ENCODE peak calls at places on chromosomes 13 and 19, in four cellular contexts. T is K562, C is GM23338, H is PC-3. V is an unnamed sample.

GRCh38 chr13:38399540-38399939 is 49.9 kb downstream of the UFM1 start:
- DNase-seq in T (no peak), C (no peak), H (no peak), V (no peak)

GRCh38 chr13:96089749-96090239 is at the start of gene HS6ST3:
- DNase-seq in T (peak), C (peak), H (peak), V (peak)

GRCh38 chr19:1430201-1430621 is 8.0 kb upstream of the RPS15 start:
- DNase-seq in T (no peak), C (no peak), H (no peak), V (no peak)

GRCh38 chr19:5801796-5802616 is 2.9 kb upstream of the NRTN start:
- DNase-seq in T (peak), C (peak), H (no peak), V (peak)

GRCh38 chr19:10291554-10292205 is 1.9 kb downstream of the ICAM5 start:
- DNase-seq in T (no peak), C (no peak), H (no peak), V (no peak)

GRCh38 chr19:1132625-1133383 is 29.0 kb downstream of the GPX4 start:
- DNase-seq in T (no peak), C (no peak), H (no peak), V (no peak)

GRCh38 chr19:3585301-3586123 is at the start of gene GIPC3:
- DNase-seq in T (peak), C (peak), H (no peak), V (no peak)

GRCh38 chr19:34365463-34366401 is 736 bp downstream of the GPI start:
- DNase-seq in T (peak), C (peak), H (peak), V (peak)

GRCh38 chr19:47539747-47540311 is 25.0 kb upstream of the NAPA start:
- DNase-seq in T (no peak), C (no peak), H (no peak), V (no peak)

GRCh38 chr19:19205416-19206410 is 2.5 kb upstream of the NR2C2AP start:
- DNase-seq in T (no peak), C (no peak), H (no peak), V (no peak)

GRCh38 chr19:48977061-48977460 is 12.0 kb downstream of the FTL start:
- DNase-seq in T (no peak), C (no peak), H (no peak), V (no peak)

GRCh38 chr13:24693862-24694471 is 13.8 kb downstream of the ATP12A start:
- DNase-seq in T (peak), C (peak), H (peak), V (peak)

GRCh38 chr13:35720690-35721554 is 244.4 kb upstream of the MAB21L1 start:
- DNase-seq in T (peak), C (peak), H (peak), V (peak)

GRCh38 chr13:36163809-36164308 is 32.7 kb upstream of the DCLK1 start:
- DNase-seq in T (no peak), C (peak), H (peak), V (peak)

GRCh38 chr13:36815069-36815468 is 4.0 kb upstream of the RFXAP start:
- DNase-seq in T (peak), C (peak), H (peak), V (no peak)

GRCh38 chr13:73870970-73871935 is 263.0 kb downstream of the KLF12 start:
- DNase-seq in T (no peak), C (peak), H (no peak), V (peak)

DNA sequence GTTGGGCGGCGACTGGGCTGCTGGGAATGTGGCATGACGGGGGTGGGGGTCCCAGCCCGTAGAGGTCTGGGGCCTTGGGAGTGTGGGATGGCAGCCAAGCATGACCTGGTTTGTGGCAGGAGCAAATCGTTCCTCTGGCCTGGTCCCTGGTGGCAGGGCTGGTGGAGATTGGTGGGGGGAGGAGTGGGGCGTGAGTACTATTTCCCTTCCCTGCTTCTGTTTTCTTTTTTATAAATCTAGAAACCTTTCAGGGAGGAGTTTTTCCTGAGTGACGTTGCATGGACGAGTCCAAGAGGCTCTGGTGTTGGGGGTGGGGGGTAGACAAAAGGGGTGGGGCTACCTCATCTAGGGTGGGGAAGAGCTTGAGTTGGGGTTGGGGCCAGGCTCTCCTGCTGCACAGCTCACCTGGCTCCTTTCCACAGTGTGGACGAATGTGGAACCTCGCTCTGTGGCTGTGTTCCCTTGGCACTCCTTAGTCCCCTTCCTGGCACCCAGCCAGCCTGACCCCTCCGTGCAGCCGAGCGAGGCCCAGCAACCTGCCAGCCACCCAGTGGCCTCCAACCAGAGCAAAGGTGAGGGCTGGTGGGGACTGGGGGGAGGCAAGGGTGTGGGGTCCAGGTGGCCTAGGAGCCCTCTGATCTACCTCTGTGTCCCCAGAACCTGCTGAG is 15.4 kb upstream of the PRR19 start:
- DNase-seq in T (peak), C (no peak), H (no peak), V (peak)
- TF ChIP-seq EZH2 in T (no peak), C (no peak), H (no peak), V (no peak)

GRCh38 chr19:13011653-13012389 is 16.5 kb downstream of the NFIX start:
- DNase-seq in T (peak), C (peak), H (no peak), V (no peak)
- TF ChIP-seq CTCF in T (no peak), C (no peak), H (no peak), V (no peak)

GRCh38 chr13:57629821-57630235 is 1.7 kb upstream of the PCDH17 start:
- DNase-seq in T (peak), C (peak), H (peak), V (peak)

GRCh38 chr13:57632276-57633140 is 964 bp downstream of the PCDH17 start:
- DNase-seq in T (no peak), C (peak), H (no peak), V (no peak)

GRCh38 chr13:57631607-57632275 is at the start of gene PCDH17:
- DNase-seq in T (no peak), C (peak), H (no peak), V (peak)

GRCh38 chr13:57629391-57629804 is 2.1 kb upstream of the PCDH17 start:
- DNase-seq in T (no peak), C (peak), H (no peak), V (peak)

GRCh38 chr13:57630661-57631606 is 610 bp upstream of the PCDH17 start:
- DNase-seq in T (no peak), C (peak), H (peak), V (peak)
- TF ChIP-seq EZH2 in T (no peak), C (peak), H (no peak), V (no peak)

GRCh38 chr13:98773053-98773452 is 20.6 kb upstream of the SLC15A1 start:
- DNase-seq in T (no peak), C (peak), H (no peak), V (no peak)
- TF ChIP-seq CTCF in T (peak), C (peak), H (no peak), V (no peak)

GRCh38 chr19:55443824-55444719 is 972 bp upstream of the SHISA7 start:
- DNase-seq in T (peak), C (peak), H (no peak), V (no peak)

GRCh38 chr19:55441692-55442321 is 1.3 kb downstream of the SHISA7 start:
- DNase-seq in T (peak), C (peak), H (no peak), V (no peak)

GRCh38 chr19:55442372-55443044 is 592 bp downstream of the SHISA7 start:
- DNase-seq in T (peak), C (peak), H (no peak), V (no peak)

GRCh38 chr19:55444720-55445045 is 1.6 kb upstream of the SHISA7 start:
- DNase-seq in T (no peak), C (no peak), H (no peak), V (no peak)

GRCh38 chr19:55443045-55443823 is at the start of gene SHISA7:
- DNase-seq in T (peak), C (peak), H (peak), V (peak)
- TF ChIP-seq EZH2 in T (peak), C (peak), H (no peak), V (no peak)

DNA sequence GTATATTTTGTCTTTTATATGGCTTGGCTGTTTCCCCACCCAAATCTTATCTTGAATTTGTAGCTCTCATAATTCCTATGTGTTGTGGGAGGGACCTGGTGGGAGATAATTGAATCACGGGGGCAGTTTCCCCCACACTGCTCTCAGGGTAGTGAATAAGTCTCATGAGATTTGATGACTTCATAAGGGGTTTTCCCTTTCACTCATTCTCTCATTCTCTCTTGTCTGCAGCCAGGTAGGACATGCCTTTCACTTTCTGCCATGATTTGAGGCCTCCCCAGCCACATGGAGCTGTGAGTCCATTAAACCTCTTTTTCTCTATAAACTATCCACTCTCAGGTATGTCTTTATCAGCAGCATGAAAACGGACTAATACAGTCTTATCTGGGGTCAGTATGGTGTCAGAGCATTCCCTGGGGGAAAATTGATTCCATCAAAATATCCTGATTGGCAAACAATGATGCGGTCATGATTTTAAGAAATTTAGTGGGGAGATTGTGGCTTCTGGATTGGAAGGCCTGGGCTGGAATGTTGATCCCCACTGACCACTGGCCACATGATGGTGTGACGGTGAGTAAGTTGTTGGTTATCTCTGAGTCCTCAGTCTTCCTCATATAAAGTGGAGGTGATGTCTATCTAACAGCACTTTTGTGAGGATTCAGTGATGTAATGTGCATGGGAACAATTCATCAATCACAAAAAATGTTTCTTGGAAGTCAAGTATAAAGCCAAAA is 27.5 kb upstream of the ANKRD10 start:
- DNase-seq in T (no peak), C (no peak), H (no peak), V (no peak)
- TF ChIP-seq CTCF in T (no peak), C (no peak), H (no peak), V (no peak)

DNA sequence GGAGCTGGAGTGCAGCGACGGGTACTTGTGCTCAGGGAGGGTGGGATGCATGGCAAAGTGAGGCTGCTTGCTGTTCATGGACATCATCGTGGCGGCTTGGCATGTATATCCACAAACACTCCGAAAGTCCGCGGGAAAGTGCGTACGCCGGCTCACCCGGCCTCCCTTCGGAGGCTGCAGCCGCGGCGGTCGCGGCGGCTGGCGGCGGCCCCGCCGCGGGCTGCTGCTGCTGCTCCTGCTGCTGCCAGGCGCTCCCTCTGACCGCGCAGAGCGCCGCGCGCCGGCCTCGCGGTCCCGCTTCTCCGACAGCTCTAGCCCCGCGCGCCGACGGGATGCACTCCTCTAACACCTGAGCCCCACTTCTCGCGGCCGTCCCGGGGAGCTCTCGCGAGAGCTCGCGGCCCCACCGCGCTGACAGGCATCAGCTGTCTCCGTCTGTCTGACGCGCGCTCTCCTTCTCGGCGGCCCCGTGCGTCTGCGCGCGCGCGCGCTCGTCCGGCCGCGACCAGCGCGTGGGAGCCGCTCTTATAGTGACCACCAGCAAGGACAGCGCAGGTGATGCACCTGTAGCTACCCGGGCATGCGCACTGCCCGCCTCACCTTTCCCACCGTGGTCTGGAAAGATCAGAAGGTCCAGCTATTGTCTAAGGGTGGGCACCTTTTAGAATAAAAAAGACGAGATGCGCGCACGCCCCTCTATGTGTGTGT is at the start of gene POU4F1:
- DNase-seq in T (peak), C (peak), H (no peak), V (peak)
- TF ChIP-seq EZH2 in T (no peak), C (peak), H (no peak), V (no peak)